ENCODE peak calls at places on chromosomes 13 and 19, in nine cellular contexts. E, D, Q, F, S, O, I, V and G are unnamed samples.

GRCh38 chr13:46288570-46289259 is 77.0 kb downstream of the LRRC63 start:
- DNase-seq in E (no peak), D (no peak), Q (no peak), F (no peak), S (peak; percentile 68), O (peak; percentile 37), I (no peak), V (peak; percentile 39), G (peak; percentile 84)

GRCh38 chr19:29120471-29120870 is 92.5 kb downstream of the UQCRFS1 start:
- DNase-seq in E (peak; percentile 52), D (no peak), Q (no peak), F (no peak), S (no peak), O (no peak), I (no peak), V (no peak), G (no peak)

GRCh38 chr19:33492090-33492489 is 29.5 kb downstream of the PEPD start:
- DNase-seq in E (no peak), D (no peak), Q (no peak), F (no peak), S (no peak), O (no peak), I (peak; percentile 19), V (no peak), G (no peak)

GRCh38 chr13:112733661-112734379 is 44.0 kb downstream of the ATP11A start:
- DNase-seq in E (no peak), D (no peak), Q (no peak), F (no peak), S (no peak), O (no peak), I (no peak), V (no peak), G (no peak)

GRCh38 chr13:19184176-19184575 is 2.6 kb upstream of the TUBA3C start:
- DNase-seq in E (no peak), D (no peak), Q (no peak), F (no peak), S (no peak), O (no peak), I (no peak), V (no peak), G (no peak)

GRCh38 chr19:17860993-17861360 is 1.3 kb downstream of the RPL18A start:
- DNase-seq in E (no peak), D (no peak), Q (no peak), F (no peak), S (no peak), O (peak; percentile 35), I (no peak), V (no peak), G (no peak)

GRCh38 chr13:111429064-111429558 is 108.7 kb downstream of the TEX29 start:
- DNase-seq in E (peak; percentile 40), D (no peak), Q (no peak), F (peak; percentile 43), S (peak; percentile 73), O (peak; percentile 43), I (peak; percentile 33), V (peak; percentile 58), G (peak; percentile 56)

GRCh38 chr13:98664047-98664446 is 87.1 kb upstream of the STK24 start:
- DNase-seq in E (no peak), D (no peak), Q (no peak), F (no peak), S (no peak), O (no peak), I (no peak), V (peak; percentile 85), G (peak; percentile 46)

GRCh38 chr19:45156751-45157150 is 4.0 kb downstream of the NKPD1 start:
- DNase-seq in E (peak; percentile 78), D (no peak), Q (no peak), F (peak; percentile 41), S (no peak), O (no peak), I (peak; percentile 48), V (no peak), G (no peak)

GRCh38 chr19:38059897-38060296 is 152.9 kb downstream of the SIPA1L3 start:
- DNase-seq in E (no peak), D (no peak), Q (no peak), F (no peak), S (no peak), O (no peak), I (no peak), V (no peak), G (no peak)

GRCh38 chr19:42023121-42023942 is 29.3 kb upstream of the ATP1A3 start:
- DNase-seq in E (no peak), D (no peak), Q (no peak), F (peak; percentile 24), S (no peak), O (peak; percentile 60), I (no peak), V (peak; percentile 28), G (peak; percentile 30)

GRCh38 chr19:18340237-18340989 is at the start of gene PGPEP1:
- DNase-seq in E (peak; percentile 46), D (peak; percentile 83), Q (peak; percentile 52), F (peak; percentile 83), S (peak; percentile 85), O (peak; percentile 96), I (peak; percentile 88), V (no peak), G (peak; percentile 75)

GRCh38 chr13:37226966-37227365 is 121.5 kb upstream of the CSNK1A1L start:
- DNase-seq in E (no peak), D (no peak), Q (no peak), F (no peak), S (no peak), O (no peak), I (no peak), V (no peak), G (no peak)

GRCh38 chr13:66618702-66619101 is 611.4 kb downstream of the PCDH9 start:
- DNase-seq in E (no peak), D (no peak), Q (no peak), F (no peak), S (peak; percentile 62), O (peak; percentile 9), I (no peak), V (peak; percentile 26), G (peak; percentile 44)

GRCh38 chr19:48560095-48560530 is 8.1 kb downstream of the SULT2B1 start:
- DNase-seq in E (no peak), D (no peak), Q (no peak), F (no peak), S (no peak), O (peak; percentile 47), I (no peak), V (no peak), G (no peak)

GRCh38 chr19:40433391-40434216 is 7.8 kb upstream of the SERTAD1 start:
- DNase-seq in E (peak; percentile 75), D (peak; percentile 96), Q (peak; percentile 90), F (peak; percentile 92), S (peak; percentile 96), O (peak; percentile 93), I (peak; percentile 95), V (no peak), G (peak; percentile 87)

GRCh38 chr13:49836516-49836915 is 44.0 kb upstream of the KPNA3 start:
- DNase-seq in E (no peak), D (no peak), Q (no peak), F (no peak), S (peak; percentile 37), O (no peak), I (peak; percentile 42), V (no peak), G (no peak)

GRCh38 chr13:103772576-103772975 is 706.4 kb upstream of the SLC10A2 start:
- DNase-seq in E (no peak), D (no peak), Q (no peak), F (no peak), S (no peak), O (peak; percentile 7), I (no peak), V (no peak), G (peak; percentile 1)

GRCh38 chr13:27599096-27599495 is 21.2 kb downstream of the LNX2 start:
- DNase-seq in E (no peak), D (no peak), Q (no peak), F (no peak), S (no peak), O (no peak), I (no peak), V (no peak), G (no peak)

GRCh38 chr13:27601771-27602170 is 18.6 kb downstream of the LNX2 start:
- DNase-seq in E (no peak), D (no peak), Q (no peak), F (no peak), S (no peak), O (no peak), I (no peak), V (no peak), G (no peak)

GRCh38 chr13:27599845-27600553 is 20.3 kb downstream of the LNX2 start:
- DNase-seq in E (peak; percentile 84), D (no peak), Q (no peak), F (no peak), S (peak; percentile 23), O (no peak), I (no peak), V (peak; percentile 34), G (peak; percentile 71)

GRCh38 chr13:27601208-27601607 is 19.1 kb downstream of the LNX2 start:
- DNase-seq in E (no peak), D (no peak), Q (no peak), F (no peak), S (no peak), O (no peak), I (no peak), V (no peak), G (no peak)

GRCh38 chr13:27600712-27601111 is 19.6 kb downstream of the LNX2 start:
- DNase-seq in E (no peak), D (no peak), Q (no peak), F (no peak), S (no peak), O (no peak), I (no peak), V (no peak), G (no peak)
- H3K4me1 ChIP-seq in E (peaks cover 15% of the 10 kb centered on the region), D (no peaks in the 10 kb centered on the region), Q (no peaks in the 10 kb centered on the region), F (peaks cover 3% of the 10 kb centered on the region), S (peaks cover under 1% of the 10 kb centered on the region), O (no peaks in the 10 kb centered on the region), I (peaks cover 57% of the 10 kb centered on the region), V (peaks cover 21% of the 10 kb centered on the region), G (peaks cover 9% of the 10 kb centered on the region)

DNA sequence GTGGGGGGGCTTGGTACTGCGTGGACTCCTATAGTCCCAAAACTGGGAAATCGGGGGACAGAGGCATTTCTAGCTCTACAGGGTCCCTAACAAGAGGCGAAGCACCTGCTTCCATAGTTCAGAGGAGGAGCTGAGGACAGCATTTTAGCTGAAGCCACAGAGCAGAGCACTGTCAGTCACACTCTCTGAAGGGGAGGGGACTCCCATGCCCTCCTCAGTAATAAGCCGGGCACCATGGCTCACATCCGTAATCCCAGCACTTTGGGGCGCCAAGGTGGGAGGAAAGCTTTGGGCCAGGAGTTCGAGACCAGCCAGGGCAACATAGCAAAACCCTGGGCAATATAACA is 3.8 kb downstream of the NPAS1 start:
- DNase-seq in E (no peak), D (no peak), Q (no peak), F (no peak), S (peak; percentile 4), O (no peak), I (no peak), V (no peak), G (peak; percentile 35)
- H3K27me3 ChIP-seq in E (peaks cover 64% of the 10 kb centered on the region), D (no peaks in the 10 kb centered on the region), Q (peaks cover 19% of the 10 kb centered on the region), F (peaks cover 97% of the 10 kb centered on the region), S (peaks cover 73% of the 10 kb centered on the region), O (peaks cover 34% of the 10 kb centered on the region), I (no peaks in the 10 kb centered on the region), V (no peaks in the 10 kb centered on the region), G (peaks cover 36% of the 10 kb centered on the region)

GRCh38 chr13:73519720-73520119 is 460.9 kb downstream of the KLF5 start:
- DNase-seq in E (no peak), D (no peak), Q (no peak), F (no peak), S (no peak), O (no peak), I (no peak), V (no peak), G (no peak)
- H3K4me1 ChIP-seq in E (no peaks in the 10 kb centered on the region), D (no peaks in the 10 kb centered on the region), Q (no peaks in the 10 kb centered on the region), F (peaks cover 5% of the 10 kb centered on the region), S (peaks cover 4% of the 10 kb centered on the region), O (no peaks in the 10 kb centered on the region), I (no peaks in the 10 kb centered on the region), V (no peaks in the 10 kb centered on the region), G (no peaks in the 10 kb centered on the region)

GRCh38 chr13:71865858-71866172 is 1.2 kb downstream of the DACH1 start:
- DNase-seq in E (no peak), D (no peak), Q (peak; percentile 12), F (peak; percentile 10), S (no peak), O (no peak), I (peak; percentile 75), V (no peak), G (peak; percentile 5)
- H3K27me3 ChIP-seq in E (peaks cover 19% of the 10 kb centered on the region), D (no peaks in the 10 kb centered on the region), Q (no peaks in the 10 kb centered on the region), F (peaks cover 21% of the 10 kb centered on the region), S (peaks cover 54% of the 10 kb centered on the region), O (no peaks in the 10 kb centered on the region), I (no peaks in the 10 kb centered on the region), V (no peaks in the 10 kb centered on the region), G (peaks cover 96% of the 10 kb centered on the region)